ENCODE peak calls at places on chromosomes 12 and 14, in five cellular contexts. P is HEK293T, F is mucosa of gallbladder, B is fibroblast of pulmonary artery, A is RPMI7951. G is an unnamed sample.

GRCh38 chr14:20687362-20688166 is 1.0 kb upstream of the ANG start:
- DNase-seq in P (no peak), F (peak), B (no peak), A (no peak), G (no peak)

GRCh38 chr14:74867673-74868072 is 8.3 kb downstream of the PROX2 start:
- DNase-seq in P (no peak), F (peak), B (peak), A (peak), G (peak)

GRCh38 chr12:71216725-71217579 is 59.2 kb upstream of the TSPAN8 start:
- DNase-seq in P (peak), F (peak), B (peak), A (peak), G (no peak)

GRCh38 chr14:39267592-39268112 is 33.9 kb downstream of the MIA2 start:
- DNase-seq in P (no peak), F (no peak), B (no peak), A (no peak), G (no peak)

GRCh38 chr14:75460402-75460801 is 32.6 kb downstream of the JDP2 start:
- DNase-seq in P (no peak), F (no peak), B (no peak), A (no peak), G (peak)

GRCh38 chr12:34219046-34219770 is 196.9 kb downstream of the ALG10 start:
- DNase-seq in P (no peak), F (no peak), B (no peak), A (no peak), G (no peak)

GRCh38 chr12:41485203-41485602 is 297.1 kb downstream of the PDZRN4 start:
- DNase-seq in P (no peak), F (no peak), B (peak), A (no peak), G (no peak)

GRCh38 chr12:106342397-106343212 is 14.9 kb upstream of the POLR3B start:
- DNase-seq in P (no peak), F (peak), B (peak), A (peak), G (peak)

GRCh38 chr14:103520657-103521437 is 1.8 kb downstream of the CKB start:
- DNase-seq in P (peak), F (peak), B (peak), A (peak), G (peak)

GRCh38 chr12:108425238-108425795 is 86.2 kb upstream of the CMKLR1 start:
- DNase-seq in P (no peak), F (no peak), B (no peak), A (peak), G (no peak)

GRCh38 chr12:109358154-109358869 is 10.6 kb downstream of the MYO1H start:
- DNase-seq in P (no peak), F (no peak), B (peak), A (peak), G (no peak)

GRCh38 chr12:18696971-18697602 is 40.7 kb downstream of the PLCZ1 start:
- DNase-seq in P (no peak), F (no peak), B (peak), A (peak), G (no peak)

GRCh38 chr12:132478845-132479244 is 11.1 kb upstream of the FBRSL1 start:
- DNase-seq in P (no peak), F (no peak), B (no peak), A (no peak), G (no peak)